ENCODE peak calls at places on chromosome 3, in six cellular contexts. I, W, N, R, C and U are unnamed samples.

GRCh38 chr3:51712963-51713362 is 6.1 kb downstream of the GRM2 start:
- DNase-seq in I (no peak), W (no peak), N (no peak), R (peak), C (no peak), U (no peak)

GRCh38 chr3:43649365-43649968 is 27.7 kb upstream of the ANO10 start:
- DNase-seq in I (no peak), W (no peak), N (peak), R (peak), C (no peak), U (no peak)

GRCh38 chr3:5017953-5018531 is 38.8 kb downstream of the BHLHE40 start:
- DNase-seq in I (no peak), W (no peak), N (peak), R (no peak), C (no peak), U (peak)

GRCh38 chr3:127408684-127409420 is 121.0 kb upstream of the PRR20G start:
- DNase-seq in I (no peak), W (no peak), N (no peak), R (peak), C (no peak), U (no peak)

GRCh38 chr3:75192065-75192658 is 472.0 kb upstream of the FRG2C start:
- DNase-seq in I (no peak), W (peak), N (peak), R (peak), C (peak), U (peak)

GRCh38 chr3:12138044-12138443 is 20.7 kb downstream of the TIMP4 start:
- DNase-seq in I (no peak), W (no peak), N (peak), R (peak), C (peak), U (peak)

GRCh38 chr3:42033741-42034140 is 57.4 kb upstream of the TRAK1 start:
- DNase-seq in I (no peak), W (no peak), N (no peak), R (no peak), C (no peak), U (no peak)

GRCh38 chr3:189273736-189274135 is 102.0 kb downstream of the TPRG1 start:
- DNase-seq in I (no peak), W (no peak), N (no peak), R (no peak), C (no peak), U (no peak)

GRCh38 chr3:110736332-110736731 is 335.3 kb upstream of the NECTIN3 start:
- DNase-seq in I (no peak), W (no peak), N (no peak), R (no peak), C (no peak), U (no peak)

GRCh38 chr3:160100610-160101009 is 112.0 kb downstream of the IL12A start:
- DNase-seq in I (no peak), W (no peak), N (no peak), R (no peak), C (no peak), U (no peak)
- TF ChIP-seq JUN in I (no peak), W (no peak), N (no peak), R (no peak), C (no peak), U (no peak)

GRCh38 chr3:64303401-64303800 is 78.1 kb upstream of the PRICKLE2 start:
- DNase-seq in I (no peak), W (no peak), N (no peak), R (no peak), C (no peak), U (no peak)
- TF ChIP-seq JUN in I (no peak), W (no peak), N (no peak), R (no peak), C (no peak), U (no peak)

GRCh38 chr3:76864375-76864774 is 175.5 kb upstream of the ROBO2 start:
- DNase-seq in I (no peak), W (no peak), N (no peak), R (no peak), C (no peak), U (no peak)

GRCh38 chr3:76859596-76859995 is 180.3 kb upstream of the ROBO2 start:
- DNase-seq in I (no peak), W (no peak), N (peak), R (no peak), C (no peak), U (no peak)
- TF ChIP-seq JUN in I (no peak), W (no peak), N (no peak), R (no peak), C (no peak), U (no peak)

GRCh38 chr3:76405196-76405595 is 619.8 kb upstream of the ZNF717 start:
- DNase-seq in I (no peak), W (no peak), N (no peak), R (no peak), C (no peak), U (no peak)

GRCh38 chr3:76403556-76403955 is 618.2 kb upstream of the ZNF717 start:
- DNase-seq in I (no peak), W (no peak), N (no peak), R (no peak), C (no peak), U (no peak)

GRCh38 chr3:76400141-76400540 is 614.8 kb upstream of the ZNF717 start:
- DNase-seq in I (no peak), W (no peak), N (no peak), R (no peak), C (no peak), U (no peak)
- TF ChIP-seq JUN in I (no peak), W (no peak), N (no peak), R (no peak), C (no peak), U (no peak)

DNA sequence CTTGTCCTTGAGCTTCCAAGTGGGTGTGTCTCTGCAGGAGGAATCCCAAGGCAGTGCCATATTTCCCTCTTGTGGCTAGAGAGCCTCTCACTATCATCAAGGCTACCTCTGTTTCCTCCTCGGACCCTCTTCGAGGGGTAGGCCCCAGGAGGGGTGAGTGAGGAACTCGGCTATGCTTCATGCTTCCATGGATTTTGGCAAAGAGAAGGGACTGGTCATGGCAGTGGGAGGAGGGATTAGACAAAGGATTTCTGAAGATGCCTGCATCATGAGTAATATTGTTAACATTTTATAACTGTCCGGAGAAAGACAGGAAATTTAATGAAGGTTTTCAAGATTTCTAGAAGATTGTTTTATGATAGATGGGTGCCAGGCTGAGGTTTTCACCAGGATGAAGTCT is 241.5 kb downstream of the CLSTN2 start:
- DNase-seq in I (no peak), W (no peak), N (no peak), R (no peak), C (no peak), U (no peak)
- TF ChIP-seq JUN in I (no peak), W (no peak), N (no peak), R (no peak), C (no peak), U (no peak)